ENCODE peak calls at places on chromosomes 11 and 22, in four cellular contexts. H, A, L and T are unnamed samples.

GRCh38 chr11:69501891-69502860 is 20.7 kb downstream of the LINC01488 start:
- DNase-seq in H (no peak), A (no peak), L (no peak), T (no peak)

GRCh38 chr11:118010738-118011461 is 24.7 kb downstream of the IL10RA start:
- DNase-seq in H (no peak), A (no peak), L (peak; percentile 86), T (no peak)

GRCh38 chr11:59216654-59217640 is 4.2 kb upstream of the MPEG1 start:
- DNase-seq in H (no peak), A (no peak), L (peak; percentile 99), T (no peak)

GRCh38 chr11:105236631-105237030 is 97.1 kb upstream of the CARD18 start:
- DNase-seq in H (no peak), A (no peak), L (no peak), T (no peak)

GRCh38 chr22:18057568-18058209 is 20.1 kb upstream of the PEX26 start:
- DNase-seq in H (peak; percentile 34), A (peak; percentile 63), L (peak; percentile 68), T (no peak)

GRCh38 chr11:2670541-2671100 is 29.2 kb downstream of the KCNQ1OT1 start:
- DNase-seq in H (no peak), A (no peak), L (no peak), T (no peak)

GRCh38 chr22:31942091-31942490 is 2.2 kb upstream of the YWHAH start:
- DNase-seq in H (no peak), A (no peak), L (no peak), T (no peak)

GRCh38 chr11:58652726-58653280 is 30.3 kb downstream of the CNTF start:
- DNase-seq in H (no peak), A (no peak), L (no peak), T (no peak)

GRCh38 chr22:44940121-44940520 is 69.7 kb downstream of the PHF21B start:
- DNase-seq in H (no peak), A (no peak), L (no peak), T (no peak)

GRCh38 chr11:127058524-127058923 is 58.0 kb upstream of the KIRREL3 start:
- DNase-seq in H (no peak), A (no peak), L (no peak), T (no peak)

GRCh38 chr11:26730711-26731460 is 9.0 kb upstream of the SLC5A12 start:
- DNase-seq in H (no peak), A (no peak), L (no peak), T (no peak)

GRCh38 chr11:108854366-108854765 is 189.5 kb downstream of the DDX10 start:
- DNase-seq in H (no peak), A (no peak), L (peak; percentile 51), T (no peak)

GRCh38 chr11:132866783-132867545 is 665.3 kb downstream of the OPCML start:
- DNase-seq in H (no peak), A (no peak), L (no peak), T (no peak)

GRCh38 chr11:87300640-87301381 is 263.1 kb downstream of the TMEM135 start:
- DNase-seq in H (no peak), A (no peak), L (no peak), T (no peak)

GRCh38 chr22:42188808-42189447 is 58.3 kb upstream of the CYP2D6 start:
- DNase-seq in H (no peak), A (no peak), L (no peak), T (no peak)

DNA sequence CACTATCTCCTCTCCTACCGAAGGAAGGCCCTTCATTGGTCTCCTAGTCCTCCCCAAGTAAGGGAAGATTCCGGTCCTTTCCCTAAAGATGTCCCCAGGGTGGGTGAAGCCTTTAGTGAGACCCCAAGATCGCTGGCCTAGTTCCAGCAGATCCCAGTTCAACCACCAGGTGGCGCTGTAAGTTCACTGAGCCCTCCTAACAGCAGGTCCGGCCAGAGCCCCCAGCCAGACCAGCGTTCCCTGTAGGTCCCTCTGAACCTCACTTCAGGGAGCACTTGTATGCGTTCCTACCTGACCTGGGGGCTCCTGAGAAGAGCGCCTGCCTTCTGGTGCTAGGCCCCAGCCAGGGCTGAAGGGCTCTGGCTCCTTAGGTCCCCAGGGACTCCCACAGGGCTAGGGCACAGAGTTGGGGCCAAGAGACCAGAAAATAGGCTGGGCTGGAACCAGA is 38.1 kb downstream of the LMO1 start:
- DNase-seq in H (peak; percentile 89), A (peak; percentile 39), L (no peak), T (peak; percentile 88)
- TF ChIP-seq TARDBP in H (no peak), A (no peak), L (no peak), T (no peak)

GRCh38 chr11:11976476-11977187 is 31.8 kb downstream of the DKK3 start:
- DNase-seq in H (no peak), A (no peak), L (no peak), T (no peak)
- TF ChIP-seq BHLHE40 in H (no peak), A (no peak), L (no peak), T (no peak)

DNA sequence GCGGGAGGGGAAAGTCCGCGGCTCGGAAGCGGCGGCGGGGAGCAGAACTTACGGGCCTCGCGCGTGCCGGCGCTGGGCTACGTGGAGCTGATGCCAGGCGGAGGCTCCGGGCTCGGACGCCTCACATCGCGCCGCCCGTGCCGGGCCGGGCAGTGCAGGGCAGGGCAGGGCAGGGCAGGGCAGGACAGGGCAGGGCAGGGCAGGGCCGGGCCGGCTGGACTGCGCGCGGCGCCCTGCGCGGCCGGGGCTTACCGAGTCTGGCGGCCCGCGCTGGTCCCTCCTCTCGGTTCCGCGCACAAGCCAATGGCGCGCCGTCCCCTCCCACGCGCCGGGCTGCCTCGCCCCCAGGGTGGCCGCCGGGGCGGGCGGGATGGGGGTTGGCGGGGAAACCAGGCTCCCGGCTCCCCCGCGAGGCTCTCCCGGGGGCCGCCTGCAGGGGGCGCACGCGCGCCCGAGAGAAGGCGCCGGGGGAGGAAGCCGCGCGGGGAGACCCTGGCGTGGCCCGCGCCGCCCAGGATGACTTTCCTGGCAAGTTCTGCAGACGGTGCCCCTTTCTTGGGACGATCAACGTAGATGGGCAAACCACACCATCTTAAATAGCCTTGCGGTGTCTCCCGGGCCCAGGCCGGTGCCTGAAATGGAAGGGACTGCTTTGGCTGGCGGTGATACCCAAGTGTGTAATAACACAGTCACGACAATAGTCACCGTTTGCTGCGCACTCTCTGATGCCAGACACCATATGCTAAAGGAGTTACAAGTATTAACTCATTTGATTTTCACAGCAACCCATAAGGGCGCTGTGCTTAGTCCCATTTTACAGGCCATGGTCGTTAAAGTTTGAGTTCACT is at the start of gene TP53I11:
- DNase-seq in H (peak; percentile 93), A (no peak), L (no peak), T (peak; percentile 81)
- TF ChIP-seq TARDBP in H (no peak), A (no peak), L (no peak), T (no peak)

DNA sequence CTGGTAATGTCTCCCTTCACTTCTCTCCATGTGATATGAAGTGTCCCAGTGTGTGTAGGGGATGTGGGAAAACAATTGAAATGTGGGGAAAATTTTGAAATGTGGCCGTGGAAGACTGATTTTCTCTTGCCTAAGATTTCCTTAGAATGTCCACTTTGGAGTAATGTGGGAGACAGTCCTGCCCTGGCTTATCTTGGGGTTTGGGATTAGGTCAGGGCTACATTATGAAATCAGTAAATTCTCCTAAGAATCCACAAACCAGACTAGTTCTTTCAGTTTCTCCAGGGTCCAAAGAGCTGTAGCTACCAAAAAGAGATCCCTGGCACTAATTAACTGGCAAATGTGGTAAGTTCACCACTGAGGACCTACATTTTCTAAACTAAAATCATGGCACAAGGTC is 22.8 kb downstream of the YPEL4 start:
- DNase-seq in H (no peak), A (no peak), L (no peak), T (no peak)
- TF ChIP-seq BHLHE40 in H (no peak), A (no peak), L (no peak), T (no peak)

GRCh38 chr11:34609187-34609751 is 11.6 kb upstream of the EHF start:
- DNase-seq in H (no peak), A (no peak), L (no peak), T (no peak)

GRCh38 chr11:34610324-34611041 is 10.4 kb upstream of the EHF start:
- DNase-seq in H (no peak), A (no peak), L (no peak), T (no peak)

GRCh38 chr11:34606326-34607120 is 14.4 kb upstream of the EHF start:
- DNase-seq in H (no peak), A (peak; percentile 30), L (no peak), T (no peak)

GRCh38 chr11:34613015-34613414 is 7.9 kb upstream of the EHF start:
- DNase-seq in H (no peak), A (no peak), L (no peak), T (no peak)

GRCh38 chr11:34609850-34610249 is 11.0 kb upstream of the EHF start:
- DNase-seq in H (peak; percentile 48), A (peak; percentile 13), L (no peak), T (no peak)
- TF ChIP-seq TARDBP in H (no peak), A (no peak), L (no peak), T (no peak)

GRCh38 chr11:128482092-128482491 is 105.3 kb downstream of the ETS1 start:
- DNase-seq in H (no peak), A (no peak), L (no peak), T (no peak)
- TF ChIP-seq BHLHE40 in H (no peak), A (no peak), L (no peak), T (no peak)

GRCh38 chr22:40517631-40518030 is 118.9 kb downstream of the MRTFA start:
- DNase-seq in H (no peak), A (no peak), L (no peak), T (no peak)
- TF ChIP-seq TARDBP in H (no peak), A (no peak), L (no peak), T (no peak)

DNA sequence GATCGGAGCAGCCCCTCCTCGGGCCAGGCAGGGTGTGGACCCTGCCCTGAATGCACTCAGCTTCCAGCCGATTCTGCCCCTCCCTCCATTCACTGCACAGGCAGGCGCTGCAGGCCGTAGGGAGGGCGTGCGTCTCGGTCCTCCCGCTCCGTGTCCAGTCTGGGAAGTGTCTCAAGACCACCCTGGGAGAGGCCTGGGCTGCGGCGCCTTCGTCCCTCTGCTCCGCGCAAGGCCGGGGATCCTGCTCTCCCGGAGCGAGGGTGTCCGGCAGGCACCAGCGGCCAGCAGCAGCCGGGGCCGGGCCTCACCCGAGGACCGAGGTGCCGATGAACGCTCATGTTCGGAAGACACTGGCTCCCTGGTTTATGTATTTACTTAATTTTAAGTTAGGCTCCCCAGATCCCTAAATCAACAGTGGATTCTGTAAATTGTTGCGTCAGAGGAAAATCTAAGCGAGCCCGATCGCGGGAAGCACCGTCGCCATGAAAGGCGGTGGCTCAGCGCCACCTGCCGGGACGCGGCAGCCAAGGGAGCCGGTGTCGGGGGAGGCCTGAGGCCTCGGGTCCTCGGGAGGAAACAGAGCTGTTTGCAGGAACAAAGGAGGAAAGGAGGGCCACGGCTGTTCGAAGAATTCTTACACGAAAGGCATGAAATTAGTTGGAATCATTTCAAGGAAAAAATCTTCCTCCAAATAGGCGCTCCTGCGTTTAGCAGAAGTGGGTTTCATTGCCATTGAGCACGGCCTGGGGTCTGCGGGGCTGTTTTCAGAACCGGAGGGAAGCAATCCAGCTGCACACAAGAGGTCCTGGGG is 195.3 kb downstream of the BRD1 start:
- DNase-seq in H (no peak), A (peak; percentile 27), L (no peak), T (peak; percentile 84)
- TF ChIP-seq BHLHE40 in H (no peak), A (no peak), L (no peak), T (no peak)